ENCODE peak calls at places on chromosome 18, in four cellular contexts. One of them, this sample, is unnamed.

GRCh38 chr18:35441857-35442595 is 55.7 kb downstream of the INO80C start:
- DNase-seq in NCI-H1694 treated with DMSO at 0.1 percent for 48 hours: no peak
- DNase-seq in T-helper 1 cell: no peak
- DNase-seq in neuronal stem cell: no peak
- DNase-seq in this sample: no peak

GRCh38 chr18:79380816-79381806 is 14.6 kb upstream of the NFATC1 start:
- DNase-seq in T-helper 1 cell: peak
- DNase-seq in NCI-H1694 treated with DMSO at 0.1 percent for 48 hours: peak
- DNase-seq in neuronal stem cell: no peak
- DNase-seq in this sample: peak

GRCh38 chr18:10661333-10661732 is 135.5 kb downstream of the NAPG start:
- DNase-seq in neuronal stem cell: no peak
- DNase-seq in NCI-H1694 treated with DMSO at 0.1 percent for 48 hours: no peak
- DNase-seq in T-helper 1 cell: no peak
- DNase-seq in this sample: no peak

GRCh38 chr18:60950634-60951033 is 382.6 kb upstream of the CDH20 start:
- DNase-seq in NCI-H1694 treated with DMSO at 0.1 percent for 48 hours: no peak
- DNase-seq in T-helper 1 cell: no peak
- DNase-seq in neuronal stem cell: no peak
- DNase-seq in this sample: no peak

GRCh38 chr18:9418047-9418690 is 57.1 kb upstream of the RALBP1 start:
- DNase-seq in neuronal stem cell: no peak
- DNase-seq in T-helper 1 cell: no peak
- DNase-seq in NCI-H1694 treated with DMSO at 0.1 percent for 48 hours: no peak
- DNase-seq in this sample: no peak

GRCh38 chr18:7281579-7281978 is 50.7 kb downstream of the LRRC30 start:
- DNase-seq in NCI-H1694 treated with DMSO at 0.1 percent for 48 hours: no peak
- DNase-seq in neuronal stem cell: no peak
- DNase-seq in T-helper 1 cell: no peak
- DNase-seq in this sample: no peak

GRCh38 chr18:50866765-50867164 is 12.2 kb upstream of the ME2 start:
- DNase-seq in neuronal stem cell: no peak
- DNase-seq in T-helper 1 cell: no peak
- DNase-seq in NCI-H1694 treated with DMSO at 0.1 percent for 48 hours: peak
- DNase-seq in this sample: no peak

GRCh38 chr18:59725177-59725576 is 28.0 kb upstream of the CCBE1 start:
- DNase-seq in T-helper 1 cell: no peak
- DNase-seq in neuronal stem cell: no peak
- DNase-seq in NCI-H1694 treated with DMSO at 0.1 percent for 48 hours: no peak
- DNase-seq in this sample: no peak

GRCh38 chr18:29753379-29753778 is 1289.2 kb downstream of the DSC3 start:
- DNase-seq in NCI-H1694 treated with DMSO at 0.1 percent for 48 hours: no peak
- DNase-seq in neuronal stem cell: no peak
- DNase-seq in T-helper 1 cell: no peak
- DNase-seq in this sample: no peak

GRCh38 chr18:22551536-22552151 is 133.9 kb upstream of the CTAGE1 start:
- DNase-seq in neuronal stem cell: no peak
- DNase-seq in NCI-H1694 treated with DMSO at 0.1 percent for 48 hours: no peak
- DNase-seq in T-helper 1 cell: no peak
- DNase-seq in this sample: no peak

GRCh38 chr18:73164430-73164829 is 296.6 kb upstream of the NETO1 start:
- DNase-seq in T-helper 1 cell: no peak
- DNase-seq in neuronal stem cell: no peak
- DNase-seq in NCI-H1694 treated with DMSO at 0.1 percent for 48 hours: no peak
- DNase-seq in this sample: no peak

GRCh38 chr18:30527226-30527625 is 515.3 kb downstream of the DSC3 start:
- DNase-seq in neuronal stem cell: peak
- DNase-seq in NCI-H1694 treated with DMSO at 0.1 percent for 48 hours: no peak
- DNase-seq in T-helper 1 cell: no peak
- DNase-seq in this sample: no peak

GRCh38 chr18:73719611-73720010 is 428.0 kb downstream of the FBXO15 start:
- DNase-seq in T-helper 1 cell: no peak
- DNase-seq in NCI-H1694 treated with DMSO at 0.1 percent for 48 hours: no peak
- DNase-seq in neuronal stem cell: no peak
- DNase-seq in this sample: no peak

GRCh38 chr18:55407191-55407590 is 180.8 kb downstream of the TCF4 start:
- DNase-seq in T-helper 1 cell: no peak
- DNase-seq in neuronal stem cell: no peak
- DNase-seq in NCI-H1694 treated with DMSO at 0.1 percent for 48 hours: no peak
- DNase-seq in this sample: no peak

GRCh38 chr18:9453273-9453672 is 22.0 kb upstream of the RALBP1 start:
- DNase-seq in neuronal stem cell: no peak
- DNase-seq in NCI-H1694 treated with DMSO at 0.1 percent for 48 hours: no peak
- DNase-seq in T-helper 1 cell: no peak
- DNase-seq in this sample: no peak

GRCh38 chr18:55018602-55019001 is 59.3 kb upstream of the CCDC68 start:
- DNase-seq in neuronal stem cell: no peak
- DNase-seq in T-helper 1 cell: no peak
- DNase-seq in NCI-H1694 treated with DMSO at 0.1 percent for 48 hours: no peak
- DNase-seq in this sample: no peak

GRCh38 chr18:51028201-51028805 is 1.7 kb upstream of the SMAD4 start:
- DNase-seq in T-helper 1 cell: no peak
- DNase-seq in neuronal stem cell: no peak
- DNase-seq in NCI-H1694 treated with DMSO at 0.1 percent for 48 hours: no peak
- DNase-seq in this sample: no peak

GRCh38 chr18:32893915-32894314 is 121.1 kb upstream of the KLHL14 start:
- DNase-seq in T-helper 1 cell: no peak
- DNase-seq in neuronal stem cell: no peak
- DNase-seq in NCI-H1694 treated with DMSO at 0.1 percent for 48 hours: no peak
- DNase-seq in this sample: no peak

GRCh38 chr18:6983366-6983765 is 134.2 kb downstream of the LAMA1 start:
- DNase-seq in NCI-H1694 treated with DMSO at 0.1 percent for 48 hours: no peak
- DNase-seq in neuronal stem cell: no peak
- DNase-seq in T-helper 1 cell: no peak
- DNase-seq in this sample: no peak

GRCh38 chr18:79687806-79688205 is 8.2 kb downstream of the CTDP1 start:
- DNase-seq in T-helper 1 cell: no peak
- DNase-seq in NCI-H1694 treated with DMSO at 0.1 percent for 48 hours: no peak
- DNase-seq in neuronal stem cell: no peak
- DNase-seq in this sample: no peak

GRCh38 chr18:1306641-1307040 is 402.0 kb downstream of the ADCYAP1 start:
- DNase-seq in neuronal stem cell: no peak
- DNase-seq in NCI-H1694 treated with DMSO at 0.1 percent for 48 hours: no peak
- DNase-seq in T-helper 1 cell: no peak
- DNase-seq in this sample: no peak

GRCh38 chr18:44497757-44498490 is 182.8 kb upstream of the SETBP1 start:
- DNase-seq in NCI-H1694 treated with DMSO at 0.1 percent for 48 hours: no peak
- DNase-seq in neuronal stem cell: no peak
- DNase-seq in T-helper 1 cell: no peak
- DNase-seq in this sample: no peak

This sample was measured in effector CD8-positive, alpha-beta T cell.